ENCODE peak calls at places on chromosomes 4 and X, in four cellular contexts. One of them, this sample, is unnamed.

GRCh38 chr4:38948551-38948950 is 80.9 kb downstream of the FAM114A1 start:
- DNase-seq in Calu3: no peak
- DNase-seq in pancreas: no peak
- DNase-seq in cardiac fibroblast: peak
- DNase-seq in this sample: no peak

GRCh38 chrX:42093756-42094155 is 170.4 kb upstream of the CASK start:
- DNase-seq in Calu3: peak
- DNase-seq in pancreas: no peak
- DNase-seq in cardiac fibroblast: peak
- DNase-seq in this sample: no peak

GRCh38 chrX:7815166-7815565 is 27.8 kb upstream of the VCX start:
- DNase-seq in Calu3: no peak
- DNase-seq in pancreas: no peak
- DNase-seq in cardiac fibroblast: no peak
- DNase-seq in this sample: no peak

GRCh38 chrX:14697453-14697852 is 168.1 kb downstream of the GLRA2 start:
- DNase-seq in Calu3: peak
- DNase-seq in pancreas: peak
- DNase-seq in cardiac fibroblast: peak
- DNase-seq in this sample: peak

GRCh38 chr4:187840814-187841213 is 154.8 kb upstream of the ZFP42 start:
- DNase-seq in Calu3: no peak
- DNase-seq in pancreas: no peak
- DNase-seq in cardiac fibroblast: no peak
- DNase-seq in this sample: no peak

GRCh38 chrX:17474892-17475291 is 99.9 kb downstream of the NHS start:
- DNase-seq in Calu3: no peak
- DNase-seq in pancreas: no peak
- DNase-seq in cardiac fibroblast: peak
- DNase-seq in this sample: no peak

GRCh38 chr4:55358668-55359067 is 12.6 kb downstream of the SRD5A3 start:
- DNase-seq in Calu3: no peak
- DNase-seq in pancreas: no peak
- DNase-seq in cardiac fibroblast: peak
- DNase-seq in this sample: peak

GRCh38 chrX:68354869-68355628 is 78.2 kb downstream of the OPHN1 start:
- DNase-seq in Calu3: no peak
- DNase-seq in pancreas: no peak
- DNase-seq in cardiac fibroblast: no peak
- DNase-seq in this sample: no peak

GRCh38 chr4:8775121-8775520 is 96.5 kb downstream of the HMX1 start:
- DNase-seq in Calu3: no peak
- DNase-seq in pancreas: no peak
- DNase-seq in cardiac fibroblast: no peak
- DNase-seq in this sample: no peak

GRCh38 chrX:11309220-11309619 is 16.0 kb downstream of the AMELX start:
- DNase-seq in Calu3: no peak
- DNase-seq in pancreas: no peak
- DNase-seq in cardiac fibroblast: no peak
- DNase-seq in this sample: no peak

GRCh38 chr4:136463941-136464340 is 1068.4 kb downstream of the PCDH18 start:
- DNase-seq in Calu3: no peak
- DNase-seq in pancreas: no peak
- DNase-seq in cardiac fibroblast: no peak
- DNase-seq in this sample: no peak

GRCh38 chr4:13215560-13215959 is 268.6 kb downstream of the RAB28 start:
- DNase-seq in Calu3: no peak
- DNase-seq in pancreas: no peak
- DNase-seq in cardiac fibroblast: no peak
- DNase-seq in this sample: no peak

GRCh38 chr4:81198151-81198550 is 16.9 kb downstream of the PRKG2 start:
- DNase-seq in Calu3: no peak
- DNase-seq in pancreas: no peak
- DNase-seq in cardiac fibroblast: peak
- DNase-seq in this sample: no peak

GRCh38 chrX:31589503-31589902 is 517.7 kb upstream of the FTHL17 start:
- DNase-seq in Calu3: no peak
- DNase-seq in pancreas: no peak
- DNase-seq in cardiac fibroblast: no peak
- DNase-seq in this sample: no peak
- TF ChIP-seq CTCF in Calu3: no peak
- TF ChIP-seq CTCF in pancreas: no peak
- TF ChIP-seq CTCF in cardiac fibroblast: no peak
- TF ChIP-seq CTCF in this sample: no peak

GRCh38 chr4:99552872-99553271 is 11.0 kb downstream of the TRMT10A start:
- DNase-seq in Calu3: no peak
- DNase-seq in pancreas: no peak
- DNase-seq in cardiac fibroblast: no peak
- DNase-seq in this sample: no peak
- TF ChIP-seq CTCF in Calu3: no peak
- TF ChIP-seq CTCF in pancreas: no peak
- TF ChIP-seq CTCF in cardiac fibroblast: no peak
- TF ChIP-seq CTCF in this sample: no peak

DNA sequence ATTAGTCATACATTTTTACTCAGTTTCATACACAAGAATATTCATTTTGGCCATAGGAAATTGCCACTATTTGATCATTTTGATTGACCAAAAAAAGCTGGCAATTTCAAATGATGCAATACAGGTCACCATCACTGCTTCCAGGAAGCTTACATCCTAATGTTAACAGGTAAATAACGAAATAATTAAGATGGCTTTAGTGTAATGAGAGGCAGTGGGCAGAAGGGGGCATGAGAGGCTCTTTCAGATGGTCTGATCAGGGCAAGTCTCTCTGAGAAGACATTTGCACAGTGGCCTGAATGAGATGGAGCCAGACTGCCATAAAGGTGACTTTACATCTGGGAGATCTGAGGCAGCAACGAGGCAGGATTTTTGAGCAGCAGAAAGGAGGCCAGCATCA is 170.7 kb downstream of the SLIT2 start:
- DNase-seq in Calu3: peak
- DNase-seq in pancreas: peak
- DNase-seq in cardiac fibroblast: peak
- DNase-seq in this sample: peak
- TF ChIP-seq CTCF in Calu3: peak
- TF ChIP-seq CTCF in pancreas: no peak
- TF ChIP-seq CTCF in cardiac fibroblast: peak
- TF ChIP-seq CTCF in this sample: peak

GRCh38 chr4:67545199-67545995 is at the start of gene CENPC:
- DNase-seq in Calu3: peak
- DNase-seq in pancreas: peak
- DNase-seq in cardiac fibroblast: peak
- DNase-seq in this sample: peak

GRCh38 chr4:67550491-67551256 is 5.4 kb upstream of the CENPC start:
- DNase-seq in Calu3: no peak
- DNase-seq in pancreas: no peak
- DNase-seq in cardiac fibroblast: no peak
- DNase-seq in this sample: no peak

GRCh38 chr4:67545996-67546356 is 673 bp upstream of the CENPC start:
- DNase-seq in Calu3: no peak
- DNase-seq in pancreas: no peak
- DNase-seq in cardiac fibroblast: no peak
- DNase-seq in this sample: no peak

GRCh38 chr4:67546971-67547370 is 1.7 kb upstream of the CENPC start:
- DNase-seq in Calu3: no peak
- DNase-seq in pancreas: no peak
- DNase-seq in cardiac fibroblast: no peak
- DNase-seq in this sample: no peak

DNA sequence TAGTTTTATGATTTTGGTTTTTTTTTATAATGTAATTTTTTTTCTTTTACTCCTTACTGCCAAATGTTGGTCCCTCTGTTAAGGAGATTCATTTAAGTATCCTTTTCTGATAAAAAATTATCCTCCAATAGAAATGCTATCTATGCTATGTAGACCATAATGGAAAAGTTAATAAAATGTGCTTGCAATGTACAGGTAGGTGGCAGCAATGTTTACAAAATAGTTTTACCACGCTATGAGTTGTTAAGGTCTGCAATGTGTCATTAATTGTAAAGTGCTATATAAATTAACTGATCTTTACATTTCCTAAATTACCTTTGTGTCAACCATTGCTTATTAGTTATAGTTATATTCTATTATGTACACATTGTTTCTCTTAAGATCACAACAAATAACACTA is 3.8 kb upstream of the CENPC start:
- DNase-seq in Calu3: no peak
- DNase-seq in pancreas: no peak
- DNase-seq in cardiac fibroblast: peak
- DNase-seq in this sample: peak
- TF ChIP-seq CTCF in Calu3: no peak
- TF ChIP-seq CTCF in pancreas: no peak
- TF ChIP-seq CTCF in cardiac fibroblast: peak
- TF ChIP-seq CTCF in this sample: peak

DNA sequence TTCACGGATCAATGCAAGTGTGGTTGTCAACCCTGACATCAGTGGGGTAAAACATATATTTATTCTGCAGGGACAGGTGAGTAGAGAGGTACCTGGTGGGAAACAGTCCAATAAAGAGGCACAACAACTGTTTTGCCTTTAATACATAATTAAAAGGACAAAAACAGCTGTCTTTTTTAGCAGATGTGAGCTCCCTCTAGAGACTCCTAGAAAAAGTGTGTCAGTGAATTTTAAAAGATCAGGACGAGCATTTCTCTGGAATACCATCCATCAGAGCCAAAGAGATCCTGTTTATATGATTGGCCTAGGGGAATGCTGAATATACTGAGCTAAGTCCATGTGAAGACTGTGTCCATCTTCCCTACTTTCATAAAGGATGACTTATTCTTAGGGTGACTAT is 58.3 kb downstream of the TMEM144 start:
- DNase-seq in Calu3: no peak
- DNase-seq in pancreas: no peak
- DNase-seq in cardiac fibroblast: no peak
- DNase-seq in this sample: no peak
- TF ChIP-seq CTCF in Calu3: no peak
- TF ChIP-seq CTCF in pancreas: no peak
- TF ChIP-seq CTCF in cardiac fibroblast: no peak
- TF ChIP-seq CTCF in this sample: no peak